ENCODE peak calls at places on chromosomes 13 and 19, in five cellular contexts. One of them, this sample, is unnamed.

GRCh38 chr19:5694167-5694951 is 4.3 kb downstream of the RPL36 start:
- DNase-seq in Karpas-422: no peak
- DNase-seq in IMR-90: no peak
- DNase-seq in fibroblast of lung: no peak
- DNase-seq in GM12878: no peak
- DNase-seq in this sample: no peak

GRCh38 chr13:111906816-111907215 is 160.1 kb upstream of the SOX1 start:
- DNase-seq in GM12878: no peak
- DNase-seq in IMR-90: no peak
- DNase-seq in fibroblast of lung: no peak
- DNase-seq in Karpas-422: no peak
- DNase-seq in this sample: no peak

GRCh38 chr13:23956106-23956505 is 58.8 kb upstream of the C1QTNF9B start:
- DNase-seq in IMR-90: peak; percentile 55
- DNase-seq in Karpas-422: no peak
- DNase-seq in GM12878: no peak
- DNase-seq in fibroblast of lung: peak; percentile 21
- DNase-seq in this sample: no peak

GRCh38 chr19:54905908-54906511 is at the start of gene NCR1:
- DNase-seq in IMR-90: no peak
- DNase-seq in fibroblast of lung: no peak
- DNase-seq in Karpas-422: no peak
- DNase-seq in GM12878: no peak
- DNase-seq in this sample: no peak

GRCh38 chr19:16207063-16207462 is 9.4 kb downstream of the AP1M1 start:
- DNase-seq in fibroblast of lung: no peak
- DNase-seq in IMR-90: no peak
- DNase-seq in GM12878: no peak
- DNase-seq in Karpas-422: no peak
- DNase-seq in this sample: no peak

GRCh38 chr13:47623862-47624261 is 377.2 kb downstream of the SUCLA2 start:
- DNase-seq in fibroblast of lung: no peak
- DNase-seq in IMR-90: no peak
- DNase-seq in GM12878: no peak
- DNase-seq in Karpas-422: no peak
- DNase-seq in this sample: no peak

GRCh38 chr13:106568225-106569003 is 477 bp upstream of the ARGLU1 start:
- DNase-seq in Karpas-422: no peak
- DNase-seq in IMR-90: no peak
- DNase-seq in fibroblast of lung: no peak
- DNase-seq in GM12878: no peak
- DNase-seq in this sample: no peak

GRCh38 chr19:7744199-7744786 is 3.0 kb downstream of the CD209 start:
- DNase-seq in Karpas-422: no peak
- DNase-seq in GM12878: no peak
- DNase-seq in fibroblast of lung: no peak
- DNase-seq in IMR-90: no peak
- DNase-seq in this sample: no peak

GRCh38 chr13:67231481-67231940 is 1.4 kb upstream of the PCDH9 start:
- DNase-seq in GM12878: no peak
- DNase-seq in Karpas-422: peak; percentile 50
- DNase-seq in fibroblast of lung: peak; percentile 27
- DNase-seq in IMR-90: no peak
- DNase-seq in this sample: no peak

GRCh38 chr13:29435125-29435911 is 160.2 kb downstream of the SLC7A1 start:
- DNase-seq in Karpas-422: no peak
- DNase-seq in fibroblast of lung: peak; percentile 95
- DNase-seq in GM12878: no peak
- DNase-seq in IMR-90: peak; percentile 91
- DNase-seq in this sample: no peak

GRCh38 chr19:34475026-34475974 is 6.3 kb upstream of the WTIP start:
- DNase-seq in Karpas-422: no peak
- DNase-seq in IMR-90: peak; percentile 91
- DNase-seq in GM12878: no peak
- DNase-seq in fibroblast of lung: peak; percentile 92
- DNase-seq in this sample: no peak

GRCh38 chr19:58166268-58166667 is 15.7 kb upstream of the ZNF329 start:
- DNase-seq in IMR-90: no peak
- DNase-seq in Karpas-422: no peak
- DNase-seq in GM12878: no peak
- DNase-seq in fibroblast of lung: no peak
- DNase-seq in this sample: no peak

GRCh38 chr13:42477588-42478190 is 96.3 kb upstream of the TNFSF11 start:
- DNase-seq in fibroblast of lung: peak; percentile 85
- DNase-seq in IMR-90: no peak
- DNase-seq in GM12878: no peak
- DNase-seq in Karpas-422: no peak
- DNase-seq in this sample: no peak

GRCh38 chr13:97225533-97225932 is 3.4 kb downstream of the MBNL2 start:
- DNase-seq in Karpas-422: no peak
- DNase-seq in IMR-90: no peak
- DNase-seq in GM12878: no peak
- DNase-seq in fibroblast of lung: no peak
- DNase-seq in this sample: peak; percentile 24

GRCh38 chr13:97226013-97226412 is 3.9 kb downstream of the MBNL2 start:
- DNase-seq in IMR-90: no peak
- DNase-seq in fibroblast of lung: no peak
- DNase-seq in GM12878: no peak
- DNase-seq in Karpas-422: no peak
- DNase-seq in this sample: peak; percentile 55

GRCh38 chr13:97228850-97229521 is 6.9 kb downstream of the MBNL2 start:
- DNase-seq in IMR-90: peak; percentile 30
- DNase-seq in GM12878: no peak
- DNase-seq in fibroblast of lung: no peak
- DNase-seq in Karpas-422: no peak
- DNase-seq in this sample: no peak

GRCh38 chr13:97224544-97225324 is 2.6 kb downstream of the MBNL2 start:
- DNase-seq in Karpas-422: no peak
- DNase-seq in IMR-90: peak; percentile 41
- DNase-seq in fibroblast of lung: peak; percentile 64
- DNase-seq in GM12878: no peak
- DNase-seq in this sample: peak; percentile 53

DNA sequence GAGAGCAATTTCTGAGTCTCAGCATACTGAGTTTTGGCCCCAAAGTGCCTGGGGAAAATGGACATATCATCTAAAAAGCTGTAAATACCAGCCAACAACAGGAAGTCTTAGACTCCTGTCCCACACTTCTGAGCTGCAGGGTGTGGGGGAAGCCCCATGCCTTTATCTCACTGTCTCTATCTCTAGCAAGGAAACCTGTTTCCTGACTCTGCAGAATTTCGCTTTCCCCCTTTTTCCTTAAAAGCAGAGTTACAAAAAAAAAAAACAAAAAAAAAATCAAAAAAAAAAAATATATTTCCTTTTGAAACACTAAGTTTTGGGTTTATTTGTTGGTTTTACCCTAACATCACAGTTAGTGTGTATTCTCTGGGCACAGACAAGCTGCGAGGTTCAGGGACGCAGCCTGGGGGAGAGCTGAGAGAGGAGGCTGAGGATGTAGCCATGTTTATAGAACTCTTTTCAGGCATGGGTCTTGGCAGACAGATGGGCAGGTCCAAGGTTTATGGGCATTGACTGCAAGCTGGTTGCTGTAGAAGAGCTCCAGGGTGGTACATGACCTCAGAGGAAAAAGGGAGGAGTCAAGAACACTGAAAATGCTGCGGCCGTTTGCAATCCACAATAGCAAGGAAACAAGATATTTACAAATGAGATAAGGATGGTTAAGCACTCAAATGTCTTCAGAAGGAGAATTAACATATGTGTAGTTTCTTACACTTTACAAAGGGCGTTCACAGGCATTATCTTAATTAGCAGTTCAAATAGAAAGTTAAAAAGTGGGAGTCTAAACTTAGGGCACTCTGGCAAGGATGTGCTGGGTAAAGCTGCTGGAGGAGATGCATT is 4.9 kb downstream of the MBNL2 start:
- DNase-seq in fibroblast of lung: no peak
- DNase-seq in IMR-90: no peak
- DNase-seq in GM12878: no peak
- DNase-seq in Karpas-422: no peak
- DNase-seq in this sample: peak; percentile 72
- H3K27ac ChIP-seq in fibroblast of lung: no peak overlapping the region
- H3K27ac ChIP-seq in IMR-90: peak overlapping the region; percentile 24
- H3K27ac ChIP-seq in GM12878: peak overlapping the region; percentile 22
- H3K27ac ChIP-seq in Karpas-422: no peak overlapping the region
- H3K27ac ChIP-seq in this sample: peak overlapping the region; percentile 93

DNA sequence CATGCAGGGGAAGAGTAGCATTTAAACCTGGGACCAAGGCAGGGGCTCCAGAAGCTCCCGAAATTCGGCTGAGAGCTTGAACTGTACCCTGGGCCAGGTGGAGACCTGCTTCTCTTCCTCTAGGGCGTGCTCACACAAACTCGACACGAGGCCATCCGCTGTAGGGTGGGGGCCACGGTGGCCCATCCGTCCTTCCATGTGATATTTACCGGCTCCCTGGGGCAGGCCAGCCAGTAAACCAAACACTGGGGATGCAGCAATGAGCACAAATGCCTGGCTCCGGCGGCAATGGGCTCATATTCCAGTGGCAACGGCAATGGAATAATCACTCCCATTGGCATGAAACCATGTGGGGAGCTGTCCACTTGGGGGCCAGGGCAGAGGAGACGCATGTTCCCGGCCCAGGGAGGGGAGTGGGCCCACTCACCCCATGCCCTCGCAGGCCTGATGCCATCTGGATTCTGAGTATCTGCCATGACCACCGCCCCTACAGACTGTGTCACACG is 10.8 kb downstream of the SH3GL1 start:
- DNase-seq in IMR-90: no peak
- DNase-seq in GM12878: no peak
- DNase-seq in fibroblast of lung: no peak
- DNase-seq in Karpas-422: no peak
- DNase-seq in this sample: no peak
- H3K9ac ChIP-seq in IMR-90: peak overlapping the region; percentile 2
- H3K9ac ChIP-seq in GM12878: no peak overlapping the region
- H3K9ac ChIP-seq in fibroblast of lung: no peak overlapping the region
- H3K9ac ChIP-seq in Karpas-422: no peak overlapping the region
- H3K9ac ChIP-seq in this sample: no peak overlapping the region

DNA sequence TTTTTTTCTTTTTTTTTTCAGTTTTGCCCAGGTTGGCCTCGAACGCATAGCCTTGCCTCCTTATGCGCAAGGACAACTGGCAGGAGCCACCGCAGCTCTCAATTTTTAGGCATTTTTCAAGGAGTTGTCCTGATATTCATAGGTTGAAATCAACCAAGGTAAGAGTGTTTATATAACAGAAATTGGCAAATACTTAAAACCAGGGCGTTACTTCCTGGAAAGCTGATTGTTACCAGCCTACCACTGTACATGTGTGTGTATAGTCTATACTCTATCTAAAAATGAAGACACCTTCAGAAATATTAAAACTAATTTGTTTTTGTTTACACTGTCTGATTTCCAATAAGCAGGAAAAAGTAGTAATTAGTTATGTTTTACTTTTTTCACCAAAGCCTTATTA is 39.2 kb downstream of the GPC6 start:
- DNase-seq in GM12878: no peak
- DNase-seq in IMR-90: no peak
- DNase-seq in Karpas-422: no peak
- DNase-seq in fibroblast of lung: no peak
- DNase-seq in this sample: no peak
- H3K4me2 ChIP-seq in GM12878: no peak overlapping the region
- H3K4me2 ChIP-seq in IMR-90: no peak overlapping the region
- H3K4me2 ChIP-seq in Karpas-422: no peak overlapping the region
- H3K4me2 ChIP-seq in fibroblast of lung: no peak overlapping the region
- H3K4me2 ChIP-seq in this sample: no peak overlapping the region

GRCh38 chr19:12954150-12954962 is 2.7 kb downstream of the GADD45GIP1 start:
- DNase-seq in Karpas-422: peak; percentile 48
- DNase-seq in GM12878: no peak
- DNase-seq in fibroblast of lung: no peak
- DNase-seq in IMR-90: no peak
- DNase-seq in this sample: peak; percentile 53
- H3K27ac ChIP-seq in Karpas-422: peak overlapping the region; percentile 56
- H3K27ac ChIP-seq in GM12878: no peak overlapping the region
- H3K27ac ChIP-seq in fibroblast of lung: peak overlapping the region; percentile 82
- H3K27ac ChIP-seq in IMR-90: peak overlapping the region; percentile 87
- H3K27ac ChIP-seq in this sample: peak overlapping the region; percentile 40

GRCh38 chr13:95783747-95784146 is 106.8 kb downstream of the DNAJC3 start:
- DNase-seq in Karpas-422: no peak
- DNase-seq in fibroblast of lung: no peak
- DNase-seq in IMR-90: no peak
- DNase-seq in GM12878: no peak
- DNase-seq in this sample: no peak

GRCh38 chr13:95781016-95781415 is 104.1 kb downstream of the DNAJC3 start:
- DNase-seq in fibroblast of lung: no peak
- DNase-seq in IMR-90: no peak
- DNase-seq in GM12878: no peak
- DNase-seq in Karpas-422: no peak
- DNase-seq in this sample: no peak

GRCh38 chr13:95787356-95788099 is 110.6 kb downstream of the DNAJC3 start:
- DNase-seq in IMR-90: peak; percentile 21
- DNase-seq in fibroblast of lung: no peak
- DNase-seq in GM12878: no peak
- DNase-seq in Karpas-422: no peak
- DNase-seq in this sample: no peak

GRCh38 chr13:95784891-95785290 is 108.0 kb downstream of the DNAJC3 start:
- DNase-seq in fibroblast of lung: peak; percentile 54
- DNase-seq in Karpas-422: no peak
- DNase-seq in IMR-90: peak; percentile 49
- DNase-seq in GM12878: no peak
- DNase-seq in this sample: no peak

GRCh38 chr13:95784161-95784880 is 107.4 kb downstream of the DNAJC3 start:
- DNase-seq in IMR-90: peak; percentile 91
- DNase-seq in fibroblast of lung: peak; percentile 89
- DNase-seq in Karpas-422: no peak
- DNase-seq in GM12878: no peak
- DNase-seq in this sample: no peak
- H3K9ac ChIP-seq in IMR-90: peak overlapping the region; percentile 14
- H3K9ac ChIP-seq in fibroblast of lung: no peak overlapping the region
- H3K9ac ChIP-seq in Karpas-422: no peak overlapping the region
- H3K9ac ChIP-seq in GM12878: no peak overlapping the region
- H3K9ac ChIP-seq in this sample: no peak overlapping the region

This sample was measured in MM.1S.